ENCODE peak calls at places on chromosome 18, in five cellular contexts. T is H4, R is WTC11, F is progenitor cell of endocrine pancreas, A is hypothalamus. Y is an unnamed sample.

GRCh38 chr18:13562494-13563029 is 163.8 kb downstream of the FAM210A start:
- DNase-seq in R (no peak), F (no peak), T (no peak), A (no peak), Y (no peak)

GRCh38 chr18:26710460-26711096 is 154.9 kb downstream of the AQP4 start:
- DNase-seq in R (no peak), A (no peak), T (peak), F (no peak), Y (no peak)

GRCh38 chr18:3720818-3721545 is 271.0 kb downstream of the TGIF1 start:
- DNase-seq in F (no peak), A (no peak), R (no peak), T (no peak), Y (peak)

GRCh38 chr18:36211612-36212065 is 24.3 kb downstream of the MOCOS start:
- DNase-seq in R (no peak), T (no peak), A (no peak), F (no peak), Y (no peak)

GRCh38 chr18:71398530-71398929 is 1109.7 kb downstream of the SOCS6 start:
- DNase-seq in F (peak), T (peak), R (no peak), A (peak), Y (peak)

GRCh38 chr18:2425426-2426317 is 145.6 kb downstream of the METTL4 start:
- DNase-seq in A (no peak), R (no peak), F (no peak), T (no peak), Y (no peak)

GRCh38 chr18:8816233-8816632 is 110.9 kb downstream of the MTCL1 start:
- DNase-seq in F (no peak), T (no peak), A (no peak), R (no peak), Y (no peak)

GRCh38 chr18:56770873-56771272 is 119.7 kb downstream of the WDR7 start:
- DNase-seq in F (no peak), R (no peak), A (no peak), T (no peak), Y (no peak)

GRCh38 chr18:49744395-49744987 is 68.8 kb downstream of the ACAA2 start:
- DNase-seq in T (no peak), F (no peak), A (no peak), R (no peak), Y (no peak)

GRCh38 chr18:34153711-34154110 is 71.0 kb downstream of the NOL4 start:
- DNase-seq in F (no peak), R (no peak), A (no peak), T (peak), Y (no peak)

GRCh38 chr18:79862562-79862961 is 64.8 kb downstream of the KCNG2 start:
- DNase-seq in F (no peak), A (no peak), T (no peak), R (no peak), Y (no peak)

GRCh38 chr18:58447342-58448190 is 181.3 kb downstream of the ALPK2 start:
- DNase-seq in R (peak), T (no peak), A (no peak), F (no peak), Y (no peak)

GRCh38 chr18:77088977-77089795 is 43.4 kb downstream of the MBP start:
- DNase-seq in R (peak), T (no peak), A (no peak), F (peak), Y (peak)

GRCh38 chr18:43887491-43887890 is 610.2 kb upstream of the SYT4 start:
- DNase-seq in F (no peak), A (no peak), T (no peak), R (peak), Y (no peak)

GRCh38 chr18:68418881-68419280 is 296.0 kb downstream of the TMX3 start:
- DNase-seq in T (no peak), R (no peak), F (no peak), A (no peak), Y (no peak)

Y was measured in LNCaP clone FGC.